ENCODE peak calls at places on chromosomes 5 and 9, in four cellular contexts. P is right atrium auricular region, Q is osteocyte, U is NCI-H524. E is an unnamed sample.

GRCh38 chr5:6781711-6782110 is 68.5 kb downstream of the TENT4A start:
- DNase-seq in U (no peak), P (peak), Q (no peak), E (no peak)

GRCh38 chr9:88922091-88922490 is 69.2 kb upstream of the S1PR3 start:
- DNase-seq in Q (no peak), P (no peak), U (no peak), E (no peak)

GRCh38 chr9:129139993-129140396 is 28.8 kb downstream of the PTPA start:
- DNase-seq in U (peak), Q (peak), P (peak), E (peak)

GRCh38 chr5:163586431-163587033 is 81.1 kb downstream of the MAT2B start:
- DNase-seq in P (no peak), U (no peak), Q (no peak), E (no peak)

GRCh38 chr9:77714077-77714549 is 66.0 kb upstream of the GNA14 start:
- DNase-seq in U (peak), Q (no peak), P (no peak), E (no peak)

GRCh38 chr5:111930905-111931461 is 174.0 kb upstream of the NREP start:
- DNase-seq in P (no peak), U (no peak), Q (no peak), E (peak)

GRCh38 chr5:6399978-6400910 is 21.9 kb upstream of the MED10 start:
- DNase-seq in P (peak), Q (peak), U (no peak), E (no peak)

GRCh38 chr5:132055808-132056609 is 4.4 kb upstream of the IL3 start:
- DNase-seq in Q (peak), U (peak), P (peak), E (peak)

GRCh38 chr5:179780343-179780742 is 13.4 kb upstream of the LTC4S start:
- DNase-seq in Q (no peak), U (no peak), P (no peak), E (no peak)

GRCh38 chr5:180527659-180528058 is 33.5 kb downstream of the CNOT6 start:
- DNase-seq in P (no peak), U (no peak), Q (no peak), E (no peak)

GRCh38 chr5:100777680-100778281 is 125.3 kb downstream of the ST8SIA4 start:
- DNase-seq in Q (no peak), U (no peak), P (no peak), E (peak)

GRCh38 chr5:122701640-122702523 is 73.0 kb upstream of the SNX2 start:
- DNase-seq in Q (no peak), U (peak), P (no peak), E (no peak)

GRCh38 chr9:17137576-17137975 is 2.7 kb downstream of the CNTLN start:
- DNase-seq in P (no peak), Q (no peak), U (no peak), E (no peak)

GRCh38 chr5:6644841-6645240 is 11.6 kb downstream of the SRD5A1 start:
- DNase-seq in P (no peak), Q (no peak), U (no peak), E (no peak)

GRCh38 chr9:121819511-121820231 is 168.2 kb downstream of the DAB2IP start:
- DNase-seq in P (no peak), U (peak), Q (no peak), E (no peak)

GRCh38 chr5:79346420-79346824 is 110.5 kb downstream of the JMY start:
- DNase-seq in P (no peak), U (no peak), Q (no peak), E (no peak)

GRCh38 chr5:142720561-142721275 is 34.8 kb upstream of the FGF1 start:
- DNase-seq in Q (no peak), P (no peak), U (peak), E (peak)

GRCh38 chr9:93306579-93307091 is 122.7 kb downstream of the WNK2 start:
- DNase-seq in Q (peak), U (no peak), P (peak), E (no peak)

GRCh38 chr5:116482394-116482793 is 92.2 kb downstream of the SEMA6A start:
- DNase-seq in U (no peak), Q (no peak), P (no peak), E (no peak)

GRCh38 chr5:3309538-3309937 is 286.1 kb upstream of the IRX1 start:
- DNase-seq in U (no peak), P (no peak), Q (no peak), E (no peak)

GRCh38 chr5:151420127-151420526 is 27.3 kb upstream of the SLC36A1 start:
- DNase-seq in U (no peak), P (no peak), Q (no peak), E (no peak)

GRCh38 chr9:87674565-87675299 is 51.2 kb upstream of the CTSL start:
- DNase-seq in U (no peak), P (peak), Q (no peak), E (no peak)

GRCh38 chr5:176955895-176956294 is 50.7 kb downstream of the UIMC1 start:
- DNase-seq in U (no peak), P (no peak), Q (no peak), E (no peak)

GRCh38 chr9:123011878-123012528 is 21.5 kb upstream of the GPR21 start:
- DNase-seq in Q (no peak), P (no peak), U (no peak), E (no peak)

GRCh38 chr9:108125541-108125940 is 636.0 kb upstream of the KLF4 start:
- DNase-seq in Q (no peak), U (no peak), P (no peak), E (no peak)

GRCh38 chr5:61245486-61245885 is 83.2 kb upstream of the SMIM15 start:
- DNase-seq in P (no peak), Q (no peak), U (no peak), E (no peak)

GRCh38 chr9:133510926-133511505 is 13.7 kb downstream of the MYMK start:
- DNase-seq in U (no peak), Q (no peak), P (no peak), E (no peak)

GRCh38 chr9:115211413-115212204 is 93.7 kb upstream of the TNC start:
- DNase-seq in U (peak), Q (no peak), P (no peak), E (no peak)